ENCODE peak calls at places on chromosomes 2 and 18, in six cellular contexts. Y is heart right ventricle; K is CD8-positive, alpha-beta T cell; N is tibial artery; T is SW 1271; E is K562. W is an unnamed sample.

GRCh38 chr18:55811964-55812363 is 224.0 kb upstream of the TCF4 start:
- DNase-seq in N (no peak), Y (no peak), T (no peak), K (no peak), E (no peak), W (no peak)

GRCh38 chr2:85847051-85847588 is 41.7 kb downstream of the ST3GAL5 start:
- DNase-seq in T (no peak), N (no peak), Y (no peak), E (no peak), K (no peak), W (no peak)

GRCh38 chr2:195612515-195613495 is 44.2 kb upstream of the SLC39A10 start:
- DNase-seq in N (no peak), Y (no peak), T (no peak), K (no peak), E (no peak), W (no peak)

GRCh38 chr18:59054892-59055291 is 84.8 kb upstream of the SEC11C start:
- DNase-seq in N (peak), E (no peak), Y (no peak), K (no peak), T (no peak), W (no peak)

GRCh38 chr2:60505240-60505639 is 48.2 kb downstream of the BCL11A start:
- DNase-seq in Y (no peak), E (no peak), N (no peak), T (no peak), K (no peak), W (no peak)

GRCh38 chr18:28365406-28365805 is 188.5 kb upstream of the CDH2 start:
- DNase-seq in N (no peak), K (no peak), E (no peak), Y (no peak), T (no peak), W (no peak)

GRCh38 chr2:226618875-226619605 is 180.6 kb downstream of the IRS1 start:
- DNase-seq in K (no peak), E (no peak), T (no peak), Y (no peak), N (no peak), W (no peak)

GRCh38 chr2:9231291-9232165 is 24.9 kb downstream of the ASAP2 start:
- DNase-seq in K (no peak), T (no peak), E (no peak), Y (no peak), N (no peak), W (no peak)

GRCh38 chr2:50419778-50420177 is 612.2 kb downstream of the NRXN1 start:
- DNase-seq in Y (no peak), N (no peak), K (no peak), E (no peak), T (no peak), W (no peak)